ENCODE peak calls at places on chromosomes 2 and 18, in ten cellular contexts. One of them, this sample, is unnamed.

GRCh38 chr2:63740943-63741342 is 100.8 kb upstream of the UGP2 start:
- DNase-seq in testis: no peak
- DNase-seq in heart left ventricle: no peak
- DNase-seq in upper lobe of left lung: no peak
- DNase-seq in H1: no peak
- DNase-seq in spleen: no peak
- DNase-seq in IMR-90: no peak
- DNase-seq in HepG2: peak
- DNase-seq in tibial nerve: no peak
- DNase-seq in adrenal gland: no peak
- DNase-seq in this sample: no peak

GRCh38 chr2:47058061-47058931 is 96.8 kb downstream of the STPG4 start:
- DNase-seq in IMR-90: peak
- DNase-seq in spleen: no peak
- DNase-seq in tibial nerve: no peak
- DNase-seq in upper lobe of left lung: no peak
- DNase-seq in H1: no peak
- DNase-seq in heart left ventricle: no peak
- DNase-seq in adrenal gland: peak
- DNase-seq in testis: peak
- DNase-seq in HepG2: no peak
- DNase-seq in this sample: peak

GRCh38 chr2:9638532-9638931 is 7.7 kb upstream of the YWHAQ start:
- DNase-seq in adrenal gland: peak
- DNase-seq in upper lobe of left lung: peak
- DNase-seq in H1: no peak
- DNase-seq in tibial nerve: peak
- DNase-seq in spleen: no peak
- DNase-seq in heart left ventricle: peak
- DNase-seq in HepG2: peak
- DNase-seq in IMR-90: peak
- DNase-seq in testis: peak
- DNase-seq in this sample: peak

GRCh38 chr2:143901185-143901842 is 618.6 kb downstream of the ZEB2 start:
- DNase-seq in HepG2: no peak
- DNase-seq in adrenal gland: no peak
- DNase-seq in H1: no peak
- DNase-seq in IMR-90: peak
- DNase-seq in heart left ventricle: no peak
- DNase-seq in upper lobe of left lung: no peak
- DNase-seq in tibial nerve: no peak
- DNase-seq in testis: no peak
- DNase-seq in spleen: no peak
- DNase-seq in this sample: no peak

GRCh38 chr2:161847910-161848309 is 223.7 kb downstream of the SLC4A10 start:
- DNase-seq in H1: no peak
- DNase-seq in IMR-90: no peak
- DNase-seq in spleen: no peak
- DNase-seq in upper lobe of left lung: no peak
- DNase-seq in testis: no peak
- DNase-seq in tibial nerve: no peak
- DNase-seq in adrenal gland: no peak
- DNase-seq in HepG2: no peak
- DNase-seq in heart left ventricle: no peak
- DNase-seq in this sample: no peak

GRCh38 chr2:2266699-2267449 is 64.2 kb downstream of the MYT1L start:
- DNase-seq in upper lobe of left lung: no peak
- DNase-seq in spleen: no peak
- DNase-seq in H1: no peak
- DNase-seq in testis: no peak
- DNase-seq in tibial nerve: no peak
- DNase-seq in HepG2: no peak
- DNase-seq in heart left ventricle: no peak
- DNase-seq in IMR-90: no peak
- DNase-seq in adrenal gland: no peak
- DNase-seq in this sample: peak

GRCh38 chr2:162242586-162243304 is 500 bp downstream of the FAP start:
- DNase-seq in H1: no peak
- DNase-seq in HepG2: no peak
- DNase-seq in spleen: no peak
- DNase-seq in tibial nerve: no peak
- DNase-seq in upper lobe of left lung: no peak
- DNase-seq in heart left ventricle: no peak
- DNase-seq in testis: no peak
- DNase-seq in IMR-90: peak
- DNase-seq in adrenal gland: no peak
- DNase-seq in this sample: no peak

GRCh38 chr18:30814446-30814845 is 228.1 kb downstream of the DSC3 start:
- DNase-seq in spleen: no peak
- DNase-seq in testis: no peak
- DNase-seq in tibial nerve: no peak
- DNase-seq in adrenal gland: no peak
- DNase-seq in HepG2: no peak
- DNase-seq in IMR-90: no peak
- DNase-seq in heart left ventricle: no peak
- DNase-seq in H1: no peak
- DNase-seq in upper lobe of left lung: no peak
- DNase-seq in this sample: no peak

GRCh38 chr2:218047532-218048230 is 21.4 kb upstream of the RUFY4 start:
- DNase-seq in H1: no peak
- DNase-seq in IMR-90: no peak
- DNase-seq in HepG2: no peak
- DNase-seq in upper lobe of left lung: no peak
- DNase-seq in adrenal gland: no peak
- DNase-seq in testis: no peak
- DNase-seq in tibial nerve: no peak
- DNase-seq in heart left ventricle: no peak
- DNase-seq in spleen: no peak
- DNase-seq in this sample: no peak

GRCh38 chr2:144011098-144011497 is 508.8 kb downstream of the ZEB2 start:
- DNase-seq in tibial nerve: no peak
- DNase-seq in adrenal gland: no peak
- DNase-seq in HepG2: no peak
- DNase-seq in H1: no peak
- DNase-seq in heart left ventricle: no peak
- DNase-seq in spleen: no peak
- DNase-seq in testis: no peak
- DNase-seq in upper lobe of left lung: no peak
- DNase-seq in IMR-90: no peak
- DNase-seq in this sample: no peak

GRCh38 chr18:12394428-12394827 is 13.3 kb upstream of the PRELID3A start:
- DNase-seq in tibial nerve: no peak
- DNase-seq in testis: no peak
- DNase-seq in upper lobe of left lung: no peak
- DNase-seq in spleen: peak
- DNase-seq in HepG2: no peak
- DNase-seq in H1: no peak
- DNase-seq in IMR-90: no peak
- DNase-seq in adrenal gland: no peak
- DNase-seq in heart left ventricle: no peak
- DNase-seq in this sample: no peak

GRCh38 chr2:177056540-177056939 is 156.1 kb upstream of the HNRNPA3 start:
- DNase-seq in tibial nerve: no peak
- DNase-seq in adrenal gland: no peak
- DNase-seq in upper lobe of left lung: no peak
- DNase-seq in H1: no peak
- DNase-seq in heart left ventricle: no peak
- DNase-seq in spleen: no peak
- DNase-seq in testis: no peak
- DNase-seq in IMR-90: no peak
- DNase-seq in HepG2: peak
- DNase-seq in this sample: no peak

GRCh38 chr2:85911836-85912692 is 23.3 kb upstream of the ST3GAL5 start:
- DNase-seq in IMR-90: peak
- DNase-seq in spleen: no peak
- DNase-seq in adrenal gland: no peak
- DNase-seq in heart left ventricle: no peak
- DNase-seq in HepG2: no peak
- DNase-seq in tibial nerve: no peak
- DNase-seq in upper lobe of left lung: no peak
- DNase-seq in testis: no peak
- DNase-seq in H1: no peak
- DNase-seq in this sample: peak

GRCh38 chr2:46358713-46359112 is 61.5 kb downstream of the EPAS1 start:
- DNase-seq in HepG2: peak
- DNase-seq in IMR-90: no peak
- DNase-seq in adrenal gland: no peak
- DNase-seq in tibial nerve: no peak
- DNase-seq in upper lobe of left lung: no peak
- DNase-seq in testis: no peak
- DNase-seq in heart left ventricle: no peak
- DNase-seq in spleen: no peak
- DNase-seq in H1: no peak
- DNase-seq in this sample: no peak

GRCh38 chr2:201116115-201116958 is at the start of gene CFLAR:
- DNase-seq in IMR-90: peak
- DNase-seq in H1: no peak
- DNase-seq in adrenal gland: peak
- DNase-seq in heart left ventricle: peak
- DNase-seq in tibial nerve: peak
- DNase-seq in spleen: peak
- DNase-seq in testis: peak
- DNase-seq in upper lobe of left lung: peak
- DNase-seq in HepG2: peak
- DNase-seq in this sample: peak
- TF ChIP-seq POLR2A in IMR-90: peak
- TF ChIP-seq POLR2A in H1: peak
- TF ChIP-seq POLR2A in adrenal gland: peak
- TF ChIP-seq POLR2A in heart left ventricle: no peak
- TF ChIP-seq POLR2A in tibial nerve: peak
- TF ChIP-seq POLR2A in spleen: peak
- TF ChIP-seq POLR2A in testis: no peak
- TF ChIP-seq POLR2A in upper lobe of left lung: peak
- TF ChIP-seq POLR2A in HepG2: peak
- TF ChIP-seq POLR2A in this sample: no peak

DNA sequence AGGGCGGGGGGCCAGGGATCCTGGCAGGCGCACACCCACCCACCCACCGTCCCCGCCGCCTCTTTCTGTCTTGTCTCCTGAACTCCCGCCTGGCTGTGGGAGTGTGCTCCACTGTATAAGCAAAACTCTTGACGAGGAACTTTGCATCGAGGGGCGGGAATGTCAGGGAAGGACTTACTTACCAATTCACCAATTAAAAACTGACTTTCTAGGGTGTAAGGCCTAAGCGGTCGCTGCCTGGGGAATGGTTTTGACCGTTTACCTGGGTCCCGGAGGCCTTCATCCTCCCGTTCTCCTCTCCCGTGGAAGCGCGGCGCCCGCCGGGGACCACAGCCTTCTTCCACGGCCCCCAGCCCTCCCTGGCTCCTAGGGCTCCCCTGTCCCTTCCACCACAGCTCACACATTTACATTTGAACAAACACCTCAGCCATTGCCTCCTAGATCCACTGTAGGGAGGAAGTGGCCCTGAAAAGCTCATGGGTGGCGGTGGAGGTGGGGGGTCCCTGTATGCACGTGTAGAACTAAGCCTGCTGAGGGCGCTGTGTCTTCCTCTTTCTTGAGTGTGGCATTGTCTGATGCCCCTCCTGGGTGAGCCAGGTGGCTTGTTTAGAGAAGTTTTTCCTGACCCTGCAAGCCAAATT is 8.9 kb downstream of the ASIC4 start:
- DNase-seq in heart left ventricle: no peak
- DNase-seq in adrenal gland: no peak
- DNase-seq in upper lobe of left lung: no peak
- DNase-seq in HepG2: no peak
- DNase-seq in tibial nerve: no peak
- DNase-seq in spleen: no peak
- DNase-seq in IMR-90: no peak
- DNase-seq in H1: no peak
- DNase-seq in testis: no peak
- DNase-seq in this sample: no peak
- TF ChIP-seq CTCF in heart left ventricle: no peak
- TF ChIP-seq CTCF in adrenal gland: no peak
- TF ChIP-seq CTCF in upper lobe of left lung: no peak
- TF ChIP-seq CTCF in HepG2: no peak
- TF ChIP-seq CTCF in tibial nerve: no peak
- TF ChIP-seq CTCF in spleen: no peak
- TF ChIP-seq CTCF in IMR-90: no peak
- TF ChIP-seq CTCF in H1: no peak
- TF ChIP-seq CTCF in testis: no peak
- TF ChIP-seq CTCF in this sample: no peak

GRCh38 chr2:182890305-182890704 is 23.9 kb upstream of the FRZB start:
- DNase-seq in H1: no peak
- DNase-seq in adrenal gland: no peak
- DNase-seq in IMR-90: no peak
- DNase-seq in testis: no peak
- DNase-seq in upper lobe of left lung: no peak
- DNase-seq in tibial nerve: no peak
- DNase-seq in HepG2: no peak
- DNase-seq in spleen: no peak
- DNase-seq in heart left ventricle: no peak
- DNase-seq in this sample: no peak

GRCh38 chr2:182887753-182888415 is 21.4 kb upstream of the FRZB start:
- DNase-seq in upper lobe of left lung: no peak
- DNase-seq in heart left ventricle: no peak
- DNase-seq in adrenal gland: no peak
- DNase-seq in HepG2: no peak
- DNase-seq in spleen: no peak
- DNase-seq in H1: no peak
- DNase-seq in IMR-90: no peak
- DNase-seq in testis: no peak
- DNase-seq in tibial nerve: no peak
- DNase-seq in this sample: no peak

GRCh38 chr2:182891611-182892010 is 25.2 kb upstream of the FRZB start:
- DNase-seq in upper lobe of left lung: no peak
- DNase-seq in heart left ventricle: no peak
- DNase-seq in spleen: no peak
- DNase-seq in testis: no peak
- DNase-seq in HepG2: no peak
- DNase-seq in H1: no peak
- DNase-seq in adrenal gland: no peak
- DNase-seq in IMR-90: no peak
- DNase-seq in tibial nerve: no peak
- DNase-seq in this sample: no peak

GRCh38 chr2:182893666-182894065 is 27.2 kb upstream of the FRZB start:
- DNase-seq in tibial nerve: no peak
- DNase-seq in IMR-90: no peak
- DNase-seq in heart left ventricle: no peak
- DNase-seq in H1: no peak
- DNase-seq in spleen: no peak
- DNase-seq in adrenal gland: no peak
- DNase-seq in testis: no peak
- DNase-seq in HepG2: no peak
- DNase-seq in upper lobe of left lung: no peak
- DNase-seq in this sample: no peak

GRCh38 chr2:182890773-182891381 is 24.4 kb upstream of the FRZB start:
- DNase-seq in upper lobe of left lung: no peak
- DNase-seq in IMR-90: no peak
- DNase-seq in HepG2: peak
- DNase-seq in testis: no peak
- DNase-seq in tibial nerve: no peak
- DNase-seq in heart left ventricle: no peak
- DNase-seq in spleen: no peak
- DNase-seq in H1: no peak
- DNase-seq in adrenal gland: no peak
- DNase-seq in this sample: no peak
- H3K4me3 ChIP-seq in upper lobe of left lung: no peak
- H3K4me3 ChIP-seq in IMR-90: no peak
- H3K4me3 ChIP-seq in HepG2: peak
- H3K4me3 ChIP-seq in testis: no peak
- H3K4me3 ChIP-seq in tibial nerve: no peak
- H3K4me3 ChIP-seq in heart left ventricle: no peak
- H3K4me3 ChIP-seq in spleen: no peak
- H3K4me3 ChIP-seq in H1: no peak
- H3K4me3 ChIP-seq in adrenal gland: no peak
- H3K4me3 ChIP-seq in this sample: no peak

GRCh38 chr2:60213865-60214657 is 339.4 kb downstream of the BCL11A start:
- DNase-seq in H1: no peak
- DNase-seq in tibial nerve: no peak
- DNase-seq in upper lobe of left lung: no peak
- DNase-seq in spleen: no peak
- DNase-seq in heart left ventricle: peak
- DNase-seq in adrenal gland: peak
- DNase-seq in IMR-90: no peak
- DNase-seq in HepG2: no peak
- DNase-seq in testis: no peak
- DNase-seq in this sample: no peak
- TF ChIP-seq POLR2A in H1: no peak
- TF ChIP-seq POLR2A in tibial nerve: no peak
- TF ChIP-seq POLR2A in upper lobe of left lung: no peak
- TF ChIP-seq POLR2A in spleen: no peak
- TF ChIP-seq POLR2A in heart left ventricle: no peak
- TF ChIP-seq POLR2A in adrenal gland: no peak
- TF ChIP-seq POLR2A in IMR-90: no peak
- TF ChIP-seq POLR2A in HepG2: no peak
- TF ChIP-seq POLR2A in testis: no peak
- TF ChIP-seq POLR2A in this sample: no peak

This sample was measured in lower leg skin.